ENCODE peak calls at places on chromosomes 2 and 18, in four cellular contexts. K is AG10803, X is AG04449, Z is cardiac muscle cell. V is an unnamed sample.

GRCh38 chr2:102283996-102284395 is 27.4 kb upstream of the IL1RL1 start:
- DNase-seq in X (no peak), K (no peak), Z (peak; percentile 21), V (no peak)

GRCh38 chr18:45687617-45688016 is 36.4 kb upstream of the SLC14A1 start:
- DNase-seq in Z (no peak), X (no peak), K (no peak), V (peak; percentile 28)

GRCh38 chr2:186498834-186499233 is 12.8 kb downstream of the ZC3H15 start:
- DNase-seq in Z (no peak), X (no peak), K (no peak), V (no peak)

GRCh38 chr2:39431592-39432316 is 5.3 kb downstream of the MAP4K3 start:
- DNase-seq in X (no peak), K (peak; percentile 54), Z (peak; percentile 66), V (peak; percentile 64)

GRCh38 chr2:96146151-96146880 is 1.1 kb upstream of the DUSP2 start:
- DNase-seq in X (no peak), Z (peak; percentile 60), K (no peak), V (no peak)

GRCh38 chr2:32678825-32679224 is 51.0 kb downstream of the TTC27 start:
- DNase-seq in X (peak; percentile 41), K (peak; percentile 61), Z (peak; percentile 67), V (peak; percentile 22)

GRCh38 chr2:28507806-28508764 is 12.2 kb downstream of the PLB1 start:
- DNase-seq in X (no peak), K (no peak), Z (no peak), V (no peak)

GRCh38 chr2:157592983-157593382 is 35.7 kb downstream of the ACVR1C start:
- DNase-seq in K (peak; percentile 38), Z (peak; percentile 21), X (no peak), V (peak; percentile 38)

GRCh38 chr18:68764016-68764415 is 33.9 kb upstream of the CCDC102B start:
- DNase-seq in X (no peak), Z (no peak), K (no peak), V (peak; percentile 62)

GRCh38 chr18:11146238-11146946 is 3.0 kb downstream of the PIEZO2 start:
- DNase-seq in X (no peak), Z (no peak), K (no peak), V (no peak)
- H3K4me3 ChIP-seq in X (no peak overlapping the region), Z (no peak overlapping the region), K (no peak overlapping the region), V (no peak overlapping the region)

GRCh38 chr2:205924676-205925075 is 161.3 kb downstream of the INO80D start:
- DNase-seq in X (no peak), K (no peak), Z (no peak), V (no peak)

GRCh38 chr2:205929445-205930027 is 156.4 kb downstream of the INO80D start:
- DNase-seq in K (no peak), X (no peak), Z (no peak), V (no peak)

GRCh38 chr2:205931388-205931787 is 154.6 kb downstream of the INO80D start:
- DNase-seq in Z (no peak), X (no peak), K (no peak), V (no peak)

GRCh38 chr2:205930209-205930608 is 155.8 kb downstream of the INO80D start:
- DNase-seq in Z (peak; percentile 74), K (peak; percentile 15), X (no peak), V (no peak)

GRCh38 chr2:205925373-205926337 is 160.3 kb downstream of the INO80D start:
- DNase-seq in K (peak; percentile 46), X (no peak), Z (peak; percentile 79), V (peak; percentile 85)
- H3K4me3 ChIP-seq in K (peak overlapping the region; percentile 48), X (peak overlapping the region; percentile 45), Z (no peak overlapping the region), V (peak overlapping the region; percentile 46)

DNA sequence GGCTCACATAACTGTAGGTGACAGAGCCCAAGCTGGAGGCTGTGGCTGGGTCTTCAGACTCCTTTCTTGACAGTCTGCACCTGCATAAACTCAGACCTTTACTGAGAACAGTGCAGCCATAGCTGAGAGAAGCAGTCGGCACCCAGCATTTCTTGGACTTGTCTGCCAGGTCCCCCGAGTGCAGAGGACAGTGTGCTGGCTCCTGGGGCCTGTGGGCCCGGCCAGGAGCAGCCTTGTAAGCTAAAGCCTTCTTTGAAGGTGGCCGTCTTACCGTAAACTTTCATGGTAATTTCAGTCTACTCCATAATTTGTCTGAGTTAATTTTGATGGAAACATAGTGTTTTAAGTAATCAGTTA is 70.9 kb downstream of the LRRFIP1 start:
- DNase-seq in Z (no peak), X (no peak), K (no peak), V (no peak)
- H3K4me3 ChIP-seq in Z (no peak overlapping the region), X (no peak overlapping the region), K (no peak overlapping the region), V (no peak overlapping the region)

GRCh38 chr18:79577451-79578395 is 101.9 kb upstream of the CTDP1 start:
- DNase-seq in K (no peak), X (no peak), Z (peak; percentile 79), V (no peak)

GRCh38 chr18:79575891-79576685 is 103.5 kb upstream of the CTDP1 start:
- DNase-seq in K (peak; percentile 52), X (peak; percentile 12), Z (peak; percentile 62), V (peak; percentile 24)

GRCh38 chr18:79574938-79575525 is 104.6 kb upstream of the CTDP1 start:
- DNase-seq in X (no peak), Z (no peak), K (no peak), V (no peak)

GRCh38 chr18:79578396-79579260 is 101.0 kb upstream of the CTDP1 start:
- DNase-seq in X (no peak), K (no peak), Z (no peak), V (no peak)

DNA sequence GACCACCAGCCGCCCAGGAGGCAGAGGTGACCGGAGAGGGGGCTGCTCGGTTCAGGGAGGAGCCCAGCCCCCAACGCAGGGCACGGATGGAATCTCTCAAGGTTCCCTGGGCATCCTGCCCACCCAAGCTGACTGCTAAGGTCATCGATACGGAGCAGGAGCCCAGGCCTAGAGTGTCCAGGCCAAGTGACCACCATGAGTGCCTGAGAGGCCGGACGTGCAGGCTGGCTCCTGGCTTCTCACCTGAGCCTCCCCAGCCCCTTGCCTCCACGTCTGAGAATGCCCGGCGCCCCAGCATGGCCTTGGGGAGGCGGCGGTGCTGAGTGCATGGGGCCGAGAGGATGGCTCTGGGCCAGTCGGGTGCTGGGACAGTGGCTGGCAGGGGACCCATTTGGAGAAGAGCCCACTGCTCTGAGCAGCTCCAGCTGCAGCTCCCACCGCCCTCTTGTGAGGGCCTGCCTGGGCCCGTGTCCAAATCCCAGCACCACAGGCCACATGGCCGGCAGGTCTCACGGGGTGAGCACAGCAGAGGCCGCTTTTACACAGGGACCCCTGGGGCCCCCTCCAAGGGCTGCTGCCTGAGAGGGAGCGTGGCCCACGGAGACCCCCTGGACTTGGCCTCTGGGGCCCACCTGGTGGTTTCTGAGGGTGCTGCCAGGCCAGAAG is 102.8 kb upstream of the CTDP1 start:
- DNase-seq in X (no peak), K (peak; percentile 32), Z (peak; percentile 86), V (no peak)
- H3K4me3 ChIP-seq in X (no peak overlapping the region), K (no peak overlapping the region), Z (no peak overlapping the region), V (no peak overlapping the region)

GRCh38 chr2:210169871-210170441 is 1.3 kb downstream of the KANSL1L start:
- DNase-seq in Z (peak; percentile 81), X (peak; percentile 36), K (peak; percentile 78), V (peak; percentile 68)

GRCh38 chr2:210170442-210171303 is 536 bp downstream of the KANSL1L start:
- DNase-seq in X (peak; percentile 68), K (peak; percentile 91), Z (peak; percentile 98), V (peak; percentile 98)

GRCh38 chr2:210174086-210174485 is 2.9 kb upstream of the KANSL1L start:
- DNase-seq in Z (no peak), K (no peak), X (no peak), V (no peak)

GRCh38 chr2:210171309-210172218 is at the start of gene KANSL1L:
- DNase-seq in X (peak; percentile 70), K (peak; percentile 95), Z (peak; percentile 99), V (peak; percentile 99)

DNA sequence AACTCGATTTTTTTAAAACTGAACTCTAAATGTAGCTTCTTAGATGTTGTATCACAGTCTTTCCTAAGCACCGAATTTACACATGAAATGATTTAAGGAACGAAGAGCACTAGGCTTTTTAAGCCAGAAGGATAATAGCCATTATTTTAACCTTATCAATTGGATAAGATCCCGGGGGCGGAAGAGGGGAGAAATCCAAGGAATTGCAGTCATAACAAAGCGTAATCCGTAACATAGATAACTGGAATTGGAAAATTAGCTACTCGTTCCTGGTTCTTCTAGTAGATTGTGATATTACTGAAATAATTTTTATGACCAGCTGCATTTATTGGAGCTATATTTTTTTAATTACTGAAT is 988 bp upstream of the KANSL1L start:
- DNase-seq in X (no peak), Z (peak; percentile 8), K (no peak), V (no peak)
- H3K4me3 ChIP-seq in X (peak overlapping the region; percentile 67), Z (peak overlapping the region; percentile 74), K (peak overlapping the region; percentile 70), V (peak overlapping the region; percentile 74)